ENCODE peak calls at places on chromosomes 2 and 18, in eight cellular contexts. One of them, this sample, is unnamed.

GRCh38 chr2:1653137-1653789 is 91.1 kb downstream of the PXDN start:
- DNase-seq in stomach: peak
- DNase-seq in HL-60: no peak
- DNase-seq in fibroblast of lung: peak
- DNase-seq in psoas muscle: peak
- DNase-seq in tibial artery: peak
- DNase-seq in transverse colon: peak
- DNase-seq in SJCRH30: peak
- DNase-seq in this sample: peak

GRCh38 chr18:49226935-49227334 is 233.5 kb downstream of the DYM start:
- DNase-seq in stomach: no peak
- DNase-seq in HL-60: no peak
- DNase-seq in fibroblast of lung: no peak
- DNase-seq in psoas muscle: no peak
- DNase-seq in tibial artery: no peak
- DNase-seq in transverse colon: no peak
- DNase-seq in SJCRH30: no peak
- DNase-seq in this sample: no peak

GRCh38 chr2:39584283-39584972 is 81.3 kb upstream of the TMEM178A start:
- DNase-seq in stomach: no peak
- DNase-seq in HL-60: no peak
- DNase-seq in fibroblast of lung: peak
- DNase-seq in psoas muscle: no peak
- DNase-seq in tibial artery: no peak
- DNase-seq in transverse colon: no peak
- DNase-seq in SJCRH30: no peak
- DNase-seq in this sample: no peak

GRCh38 chr2:236211281-236211680 is 43.1 kb upstream of the GBX2 start:
- DNase-seq in stomach: no peak
- DNase-seq in HL-60: no peak
- DNase-seq in fibroblast of lung: no peak
- DNase-seq in psoas muscle: no peak
- DNase-seq in tibial artery: peak
- DNase-seq in transverse colon: no peak
- DNase-seq in SJCRH30: no peak
- DNase-seq in this sample: no peak

GRCh38 chr2:140454717-140455116 is 1674.5 kb upstream of the NXPH2 start:
- DNase-seq in stomach: no peak
- DNase-seq in HL-60: no peak
- DNase-seq in fibroblast of lung: peak
- DNase-seq in psoas muscle: no peak
- DNase-seq in tibial artery: no peak
- DNase-seq in transverse colon: no peak
- DNase-seq in SJCRH30: peak
- DNase-seq in this sample: peak

GRCh38 chr2:50979495-50979894 is 52.4 kb downstream of the NRXN1 start:
- DNase-seq in stomach: no peak
- DNase-seq in HL-60: no peak
- DNase-seq in fibroblast of lung: no peak
- DNase-seq in psoas muscle: no peak
- DNase-seq in tibial artery: no peak
- DNase-seq in transverse colon: no peak
- DNase-seq in SJCRH30: no peak
- DNase-seq in this sample: no peak

GRCh38 chr18:79503891-79504475 is 108.3 kb downstream of the NFATC1 start:
- DNase-seq in stomach: no peak
- DNase-seq in HL-60: no peak
- DNase-seq in fibroblast of lung: no peak
- DNase-seq in psoas muscle: no peak
- DNase-seq in tibial artery: peak
- DNase-seq in transverse colon: peak
- DNase-seq in SJCRH30: no peak
- DNase-seq in this sample: no peak

GRCh38 chr2:28750316-28751101 is 1.1 kb upstream of the PPP1CB start:
- DNase-seq in stomach: no peak
- DNase-seq in HL-60: no peak
- DNase-seq in fibroblast of lung: peak
- DNase-seq in psoas muscle: no peak
- DNase-seq in tibial artery: no peak
- DNase-seq in transverse colon: peak
- DNase-seq in SJCRH30: peak
- DNase-seq in this sample: no peak

GRCh38 chr2:75100691-75101236 is 98.6 kb downstream of the TACR1 start:
- DNase-seq in stomach: no peak
- DNase-seq in HL-60: no peak
- DNase-seq in fibroblast of lung: no peak
- DNase-seq in psoas muscle: no peak
- DNase-seq in tibial artery: no peak
- DNase-seq in transverse colon: no peak
- DNase-seq in SJCRH30: no peak
- DNase-seq in this sample: no peak

GRCh38 chr18:7945882-7946281 is 378.8 kb downstream of the PTPRM start:
- DNase-seq in stomach: no peak
- DNase-seq in HL-60: no peak
- DNase-seq in fibroblast of lung: peak
- DNase-seq in psoas muscle: no peak
- DNase-seq in tibial artery: no peak
- DNase-seq in transverse colon: no peak
- DNase-seq in SJCRH30: no peak
- DNase-seq in this sample: peak

GRCh38 chr2:196959750-196960392 is 33.4 kb upstream of the PGAP1 start:
- DNase-seq in stomach: no peak
- DNase-seq in HL-60: no peak
- DNase-seq in fibroblast of lung: peak
- DNase-seq in psoas muscle: no peak
- DNase-seq in tibial artery: no peak
- DNase-seq in transverse colon: no peak
- DNase-seq in SJCRH30: no peak
- DNase-seq in this sample: no peak

GRCh38 chr2:189751080-189751658 is 11.4 kb downstream of the OSGEPL1 start:
- DNase-seq in stomach: peak
- DNase-seq in HL-60: no peak
- DNase-seq in fibroblast of lung: peak
- DNase-seq in psoas muscle: no peak
- DNase-seq in tibial artery: no peak
- DNase-seq in transverse colon: peak
- DNase-seq in SJCRH30: peak
- DNase-seq in this sample: peak

GRCh38 chr2:97806738-97807618 is 93.6 kb downstream of the ZAP70 start:
- DNase-seq in stomach: peak
- DNase-seq in HL-60: peak
- DNase-seq in fibroblast of lung: peak
- DNase-seq in psoas muscle: peak
- DNase-seq in tibial artery: peak
- DNase-seq in transverse colon: peak
- DNase-seq in SJCRH30: peak
- DNase-seq in this sample: peak

GRCh38 chr2:97816411-97816810 is 103.0 kb downstream of the ZAP70 start:
- DNase-seq in stomach: no peak
- DNase-seq in HL-60: no peak
- DNase-seq in fibroblast of lung: no peak
- DNase-seq in psoas muscle: no peak
- DNase-seq in tibial artery: no peak
- DNase-seq in transverse colon: no peak
- DNase-seq in SJCRH30: no peak
- DNase-seq in this sample: no peak

GRCh38 chr2:97808816-97809215 is 95.4 kb downstream of the ZAP70 start:
- DNase-seq in stomach: no peak
- DNase-seq in HL-60: no peak
- DNase-seq in fibroblast of lung: no peak
- DNase-seq in psoas muscle: no peak
- DNase-seq in tibial artery: no peak
- DNase-seq in transverse colon: no peak
- DNase-seq in SJCRH30: no peak
- DNase-seq in this sample: no peak

DNA sequence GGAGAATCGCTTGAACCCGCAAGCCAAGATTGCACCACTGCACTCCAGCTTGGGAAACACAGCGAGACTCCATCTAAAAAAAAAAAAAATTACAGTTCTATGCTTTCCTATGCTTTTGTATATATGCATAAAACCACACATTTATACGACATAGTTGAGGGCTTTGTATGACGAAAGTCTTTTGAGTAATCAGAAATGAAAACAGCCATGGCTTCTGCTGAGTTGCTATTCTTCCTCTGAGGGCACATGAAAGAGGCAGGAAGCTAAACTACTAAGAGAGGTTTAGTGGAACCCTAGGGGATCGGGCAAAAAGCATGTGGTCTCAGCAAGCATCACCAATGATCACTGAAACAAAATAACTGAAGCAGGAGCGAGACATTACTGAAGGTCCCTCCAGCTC is 99.5 kb downstream of the ZAP70 start:
- DNase-seq in stomach: no peak
- DNase-seq in HL-60: no peak
- DNase-seq in fibroblast of lung: peak
- DNase-seq in psoas muscle: no peak
- DNase-seq in tibial artery: no peak
- DNase-seq in transverse colon: no peak
- DNase-seq in SJCRH30: no peak
- DNase-seq in this sample: no peak
- H3K27ac ChIP-seq in stomach: no peak
- H3K27ac ChIP-seq in HL-60: no peak
- H3K27ac ChIP-seq in fibroblast of lung: no peak
- H3K27ac ChIP-seq in psoas muscle: no peak
- H3K27ac ChIP-seq in tibial artery: no peak
- H3K27ac ChIP-seq in transverse colon: no peak
- H3K27ac ChIP-seq in SJCRH30: no peak
- H3K27ac ChIP-seq in this sample: no peak

DNA sequence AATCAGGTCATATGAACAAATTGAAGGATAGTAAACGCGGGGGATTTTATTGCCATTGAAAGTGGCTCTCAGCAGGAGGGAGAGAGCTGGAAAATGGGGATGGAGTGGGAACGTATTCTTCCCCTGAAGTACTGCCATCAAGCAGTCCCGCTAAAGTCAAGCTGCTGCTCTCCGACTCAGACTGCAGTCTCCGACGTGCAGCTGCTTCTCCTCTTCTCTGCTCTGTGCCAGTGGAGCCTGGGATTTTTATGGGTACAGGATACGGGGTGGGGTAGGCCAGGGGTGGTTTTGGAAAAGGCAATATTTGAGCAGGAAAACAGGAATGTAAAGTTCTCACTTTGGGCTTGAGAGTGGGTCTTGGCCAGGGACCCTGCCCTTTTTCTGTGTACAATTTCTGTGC is 33.0 kb downstream of the KCTD18 start:
- DNase-seq in stomach: no peak
- DNase-seq in HL-60: no peak
- DNase-seq in fibroblast of lung: no peak
- DNase-seq in psoas muscle: no peak
- DNase-seq in tibial artery: no peak
- DNase-seq in transverse colon: no peak
- DNase-seq in SJCRH30: no peak
- DNase-seq in this sample: no peak
- H3K27ac ChIP-seq in stomach: peak
- H3K27ac ChIP-seq in HL-60: no peak
- H3K27ac ChIP-seq in fibroblast of lung: no peak
- H3K27ac ChIP-seq in psoas muscle: peak
- H3K27ac ChIP-seq in tibial artery: peak
- H3K27ac ChIP-seq in transverse colon: peak
- H3K27ac ChIP-seq in SJCRH30: no peak
- H3K27ac ChIP-seq in this sample: no peak

DNA sequence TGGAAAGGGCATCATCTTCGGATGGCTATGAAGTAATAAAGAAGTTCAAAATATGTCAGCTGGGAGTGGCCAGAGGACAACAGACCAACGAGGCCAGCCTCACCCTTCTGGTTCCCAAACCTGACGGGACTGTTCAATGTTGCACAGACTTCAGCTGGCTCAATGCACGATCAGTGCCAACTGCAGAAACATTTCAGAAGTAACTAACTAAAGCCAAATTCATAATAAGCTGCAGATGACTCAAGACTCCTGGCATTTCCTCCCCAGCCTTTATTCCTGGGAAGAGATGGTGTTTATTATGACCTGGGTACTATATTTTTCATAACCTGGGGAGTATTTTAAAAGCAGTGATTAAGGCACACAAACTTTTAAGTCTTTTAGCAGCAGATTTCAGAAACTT is 3.8 kb upstream of the ATP6V1C2 start:
- DNase-seq in stomach: no peak
- DNase-seq in HL-60: no peak
- DNase-seq in fibroblast of lung: peak
- DNase-seq in psoas muscle: no peak
- DNase-seq in tibial artery: no peak
- DNase-seq in transverse colon: no peak
- DNase-seq in SJCRH30: no peak
- DNase-seq in this sample: peak
- H3K27ac ChIP-seq in stomach: no peak
- H3K27ac ChIP-seq in HL-60: no peak
- H3K27ac ChIP-seq in fibroblast of lung: no peak
- H3K27ac ChIP-seq in psoas muscle: no peak
- H3K27ac ChIP-seq in tibial artery: peak
- H3K27ac ChIP-seq in transverse colon: no peak
- H3K27ac ChIP-seq in SJCRH30: no peak
- H3K27ac ChIP-seq in this sample: peak

GRCh38 chr2:232873909-232874641 is 4.0 kb downstream of the SNORC start:
- DNase-seq in stomach: no peak
- DNase-seq in HL-60: no peak
- DNase-seq in fibroblast of lung: no peak
- DNase-seq in psoas muscle: no peak
- DNase-seq in tibial artery: no peak
- DNase-seq in transverse colon: peak
- DNase-seq in SJCRH30: no peak
- DNase-seq in this sample: no peak

GRCh38 chr2:232874677-232875223 is 4.7 kb downstream of the SNORC start:
- DNase-seq in stomach: no peak
- DNase-seq in HL-60: no peak
- DNase-seq in fibroblast of lung: no peak
- DNase-seq in psoas muscle: no peak
- DNase-seq in tibial artery: peak
- DNase-seq in transverse colon: no peak
- DNase-seq in SJCRH30: no peak
- DNase-seq in this sample: no peak

GRCh38 chr2:232872826-232873225 is 2.8 kb downstream of the SNORC start:
- DNase-seq in stomach: no peak
- DNase-seq in HL-60: no peak
- DNase-seq in fibroblast of lung: no peak
- DNase-seq in psoas muscle: peak
- DNase-seq in tibial artery: peak
- DNase-seq in transverse colon: no peak
- DNase-seq in SJCRH30: no peak
- DNase-seq in this sample: no peak

GRCh38 chr2:232871835-232872736 is 2.0 kb downstream of the SNORC start:
- DNase-seq in stomach: no peak
- DNase-seq in HL-60: no peak
- DNase-seq in fibroblast of lung: no peak
- DNase-seq in psoas muscle: peak
- DNase-seq in tibial artery: peak
- DNase-seq in transverse colon: no peak
- DNase-seq in SJCRH30: peak
- DNase-seq in this sample: no peak

DNA sequence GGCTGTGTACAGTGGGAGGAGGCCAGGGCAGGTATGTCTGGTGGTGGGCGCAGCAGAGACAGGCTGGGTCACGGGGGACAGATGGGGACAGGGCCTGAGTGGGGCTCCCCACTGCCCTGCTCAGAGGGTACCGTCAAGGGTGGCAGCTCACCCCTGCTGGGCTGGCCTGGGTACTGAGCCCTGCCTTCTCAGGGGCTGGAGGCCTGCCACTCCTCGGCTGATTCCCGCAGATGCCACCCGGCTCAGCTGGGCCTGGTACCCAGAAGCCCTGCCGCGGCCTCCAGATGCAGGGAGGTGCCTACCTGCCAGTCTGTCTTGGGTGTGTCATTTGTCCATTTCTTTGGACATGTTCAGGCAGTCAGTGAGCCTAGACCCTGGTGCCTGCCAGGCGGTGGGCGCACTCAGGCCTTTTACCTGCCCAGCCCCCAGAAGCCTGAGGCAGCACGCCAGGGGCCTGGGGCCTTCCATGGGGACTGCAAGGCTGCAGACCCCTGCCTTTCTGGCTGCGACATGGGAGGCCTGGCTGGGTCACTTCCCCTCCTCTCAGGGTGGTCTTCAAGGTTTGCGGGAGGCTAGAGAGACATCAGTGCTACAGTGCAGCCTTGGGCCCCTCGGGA is 3.3 kb downstream of the SNORC start:
- DNase-seq in stomach: no peak
- DNase-seq in HL-60: no peak
- DNase-seq in fibroblast of lung: no peak
- DNase-seq in psoas muscle: peak
- DNase-seq in tibial artery: peak
- DNase-seq in transverse colon: no peak
- DNase-seq in SJCRH30: no peak
- DNase-seq in this sample: no peak
- H3K27ac ChIP-seq in stomach: no peak
- H3K27ac ChIP-seq in HL-60: no peak
- H3K27ac ChIP-seq in fibroblast of lung: no peak
- H3K27ac ChIP-seq in psoas muscle: no peak
- H3K27ac ChIP-seq in tibial artery: no peak
- H3K27ac ChIP-seq in transverse colon: peak
- H3K27ac ChIP-seq in SJCRH30: no peak
- H3K27ac ChIP-seq in this sample: peak

This sample was measured in RWPE1.